ENCODE peak calls at places on chromosomes 6 and 20, in four cellular contexts. J is H1, U is GM12878, F is HepG2. C is an unnamed sample.

GRCh38 chr6:39075010-39075738 is 26.6 kb downstream of the GLP1R start:
- DNase-seq in J (no peak), U (no peak), F (no peak), C (no peak)

GRCh38 chr6:42808492-42809483 is 26.9 kb downstream of the BICRAL start:
- DNase-seq in J (no peak), U (no peak), F (no peak), C (no peak)

GRCh38 chr6:39452306-39452705 is 129.8 kb upstream of the KCNK16 start:
- DNase-seq in J (no peak), U (no peak), F (no peak), C (no peak)

GRCh38 chr20:63682384-63683139 is 13.9 kb upstream of the TNFRSF6B start:
- DNase-seq in J (no peak), U (no peak), F (peak), C (no peak)

GRCh38 chr6:136887899-136888298 is 34.2 kb upstream of the SLC35D3 start:
- DNase-seq in J (no peak), U (no peak), F (peak), C (no peak)

GRCh38 chr6:17353440-17354175 is 39.8 kb upstream of the CAP2 start:
- DNase-seq in J (no peak), U (no peak), F (peak), C (no peak)

GRCh38 chr6:132764370-132764769 is 6.7 kb upstream of the VNN2 start:
- DNase-seq in J (no peak), U (no peak), F (no peak), C (no peak)

GRCh38 chr6:135535989-135536414 is 38.5 kb upstream of the AHI1 start:
- DNase-seq in J (no peak), U (peak), F (peak), C (peak)

GRCh38 chr20:23302801-23303200 is 47.8 kb upstream of the NXT1 start:
- DNase-seq in J (no peak), U (no peak), F (no peak), C (no peak)

GRCh38 chr20:44104807-44105517 is 82.0 kb downstream of the JPH2 start:
- DNase-seq in J (no peak), U (no peak), F (no peak), C (no peak)

GRCh38 chr20:14337400-14338171 is at the start of gene FLRT3:
- DNase-seq in J (peak), U (peak), F (peak), C (peak)

GRCh38 chr6:166419268-166419667 is 36.5 kb upstream of the MPC1 start:
- DNase-seq in J (no peak), U (peak), F (no peak), C (no peak)

GRCh38 chr6:143325379-143326140 is 124.9 kb downstream of the ADAT2 start:
- DNase-seq in J (no peak), U (no peak), F (no peak), C (no peak)

GRCh38 chr20:41046716-41047115 is 18.1 kb downstream of the TOP1 start:
- DNase-seq in J (no peak), U (no peak), F (no peak), C (no peak)
- TF ChIP-seq SUZ12 in J (no peak), U (no peak), F (no peak), C (no peak)

DNA sequence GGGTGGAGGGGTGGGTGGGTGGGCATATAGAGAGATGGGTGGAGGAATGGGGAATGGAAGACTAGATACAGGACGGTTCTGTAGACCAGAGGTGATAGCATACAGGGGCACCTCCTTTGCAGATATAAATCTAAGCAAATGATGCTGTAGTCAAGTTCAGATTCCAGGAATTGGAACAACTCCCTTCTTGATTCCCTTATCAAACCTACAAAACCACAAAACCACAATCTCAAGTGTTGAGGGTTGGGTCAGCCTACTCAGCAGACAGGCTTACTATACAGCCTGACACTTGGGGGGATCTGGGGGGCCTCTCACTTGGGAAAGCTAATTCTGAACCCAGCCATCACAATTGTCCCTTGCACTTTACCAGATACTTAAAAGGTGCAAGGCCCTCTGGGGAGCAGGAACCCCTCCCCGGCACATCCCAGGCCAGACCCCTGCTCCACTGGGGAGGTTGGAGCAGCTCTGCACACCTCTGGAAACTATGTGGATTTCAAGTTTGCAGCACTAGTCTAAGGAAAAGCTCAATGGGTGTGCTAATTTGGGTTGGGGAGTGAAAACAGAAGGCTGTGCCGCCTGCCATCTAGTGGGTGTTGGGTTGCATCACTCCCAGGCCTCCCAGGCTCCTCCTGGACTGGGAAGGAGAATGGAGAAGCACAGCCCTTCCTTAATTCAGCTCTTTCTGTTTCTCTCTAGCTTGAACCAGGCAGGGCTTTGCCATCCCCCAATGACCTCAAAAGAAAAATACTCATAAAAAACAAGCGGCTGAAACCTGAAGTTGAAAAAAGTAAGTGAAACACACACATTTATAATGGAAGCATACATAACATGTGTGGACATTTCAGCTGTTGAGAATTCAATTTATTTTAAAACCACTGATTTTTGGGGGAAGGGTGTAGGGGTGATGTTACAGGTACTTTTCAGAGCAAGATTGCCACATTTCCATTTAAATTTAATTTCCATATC is 121.2 kb upstream of the LAMP5 start:
- DNase-seq in J (peak), U (no peak), F (peak), C (peak)
- TF ChIP-seq ZNF274 in J (no peak), U (no peak), F (no peak), C (no peak)

DNA sequence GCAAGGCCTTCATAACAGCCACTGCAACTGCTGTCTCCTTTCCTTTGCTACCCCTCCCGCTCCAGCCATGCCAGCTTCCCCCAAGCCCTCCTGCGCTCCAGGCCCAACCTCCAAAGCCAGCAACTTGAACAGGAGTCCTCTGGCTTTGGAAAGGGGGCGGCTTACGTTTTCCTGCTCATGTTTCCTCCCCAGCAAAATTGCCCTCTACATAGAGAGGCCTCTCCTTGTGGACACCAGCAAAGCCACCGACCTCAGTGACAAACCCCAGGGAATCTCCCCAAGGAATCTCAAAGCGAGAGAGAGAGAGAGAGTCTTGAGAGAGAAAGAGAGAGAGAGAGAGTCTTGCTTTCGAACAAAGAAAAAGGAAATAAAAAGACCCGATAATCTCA is 354 bp upstream of the BTN2A1 start:
- DNase-seq in J (no peak), U (no peak), F (no peak), C (no peak)
- H3K4me3 ChIP-seq in J (peak), U (no peak), F (peak), C (no peak)

DNA sequence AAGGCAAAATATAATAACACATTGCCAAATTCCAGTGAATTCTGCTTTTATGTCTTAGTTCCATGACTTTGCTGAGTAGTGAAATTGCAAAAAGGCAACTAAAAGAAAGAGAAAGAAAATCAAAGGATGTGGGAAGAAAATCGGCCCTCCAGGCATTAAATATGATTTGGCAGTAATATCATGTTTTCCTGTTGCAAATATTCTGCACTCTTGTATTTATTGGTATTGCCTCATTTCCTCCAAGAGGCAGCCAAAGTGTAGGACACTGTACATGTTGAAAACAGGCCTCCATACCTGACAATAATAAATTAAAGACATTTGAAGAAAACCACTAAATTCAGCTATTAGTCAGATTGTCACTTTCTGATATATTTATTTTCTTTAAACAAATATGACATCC is 460.0 kb upstream of the NOX3 start:
- DNase-seq in J (no peak), U (no peak), F (no peak), C (no peak)
- TF ChIP-seq SUZ12 in J (no peak), U (no peak), F (no peak), C (no peak)

DNA sequence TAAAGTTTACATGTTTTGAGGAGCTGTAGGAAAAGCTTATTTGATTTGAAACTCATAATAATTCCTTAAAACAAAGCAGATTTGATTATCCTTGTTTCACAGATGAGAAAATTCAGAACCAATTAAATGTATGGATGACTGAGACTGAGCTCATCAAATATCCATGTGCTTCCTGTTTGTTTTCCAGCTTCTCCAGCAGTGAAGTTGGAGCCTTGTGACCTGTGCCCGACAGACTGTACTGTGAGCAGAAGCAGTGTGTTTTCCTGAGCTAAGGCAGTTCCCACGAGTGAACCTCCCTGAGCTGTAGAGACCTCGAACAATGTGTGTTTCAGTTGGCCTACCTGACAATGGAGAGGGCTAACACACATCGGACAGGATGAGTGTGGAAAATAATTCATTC is 599.5 kb upstream of the NRSN1 start:
- DNase-seq in J (no peak), U (no peak), F (no peak), C (no peak)
- TF ChIP-seq ZNF274 in J (no peak), U (no peak), F (no peak), C (no peak)

DNA sequence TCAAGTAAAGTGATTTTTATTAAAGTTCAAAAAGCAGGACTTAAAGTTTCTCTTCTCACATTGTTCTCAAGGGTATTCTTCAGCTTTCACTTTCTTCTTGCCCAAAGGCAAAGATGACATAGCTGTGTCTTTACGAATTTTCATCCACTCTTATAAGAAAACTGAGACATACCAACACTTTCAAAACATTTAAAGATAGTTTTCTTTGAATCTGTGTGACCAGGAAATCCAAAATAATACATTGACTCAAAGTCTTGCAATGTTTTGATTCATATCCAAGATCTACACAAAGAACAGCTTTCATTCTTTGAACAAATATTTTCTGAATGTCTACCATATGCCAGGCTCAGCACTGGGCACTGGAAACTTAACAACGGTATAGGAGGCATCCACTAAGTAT is 117.9 kb downstream of the SIM1 start:
- DNase-seq in J (no peak), U (no peak), F (no peak), C (no peak)
- H3K4me3 ChIP-seq in J (no peak), U (no peak), F (no peak), C (no peak)

DNA sequence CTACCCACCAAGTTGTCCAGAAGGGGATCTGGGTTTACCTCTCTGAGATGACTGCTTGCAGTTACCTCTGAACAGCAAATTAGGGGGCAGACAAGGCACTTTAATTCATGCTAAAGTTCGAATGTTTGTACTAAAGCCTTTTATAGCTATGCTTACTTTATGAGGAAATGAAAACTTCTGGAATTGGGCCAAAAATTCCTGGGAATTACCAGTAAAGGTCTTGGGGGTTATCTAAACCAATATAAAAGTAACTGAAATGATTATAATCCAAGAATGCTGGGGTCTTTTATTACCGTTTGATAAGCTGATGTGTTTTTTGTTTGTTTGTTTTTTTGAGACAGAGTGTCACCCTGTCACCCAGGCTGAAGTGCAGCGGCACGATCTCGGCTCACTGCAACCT is 7.9 kb upstream of the LZTS3 start:
- DNase-seq in J (no peak), U (no peak), F (no peak), C (no peak)
- TF ChIP-seq SUZ12 in J (no peak), U (no peak), F (no peak), C (no peak)